ENCODE peak calls at places on chromosomes 1 and 21, in seven cellular contexts. L is epithelial cell of proximal tubule, U is PC-3, S is EH, O is SK-N-MC, M is anterior cingulate cortex, T is foreskin fibroblast. C is an unnamed sample.

GRCh38 chr1:170674986-170675385 is 11.1 kb downstream of the PRRX1 start:
- DNase-seq in S (no peak), T (no peak), U (no peak), O (no peak), L (no peak), M (no peak), C (no peak)

GRCh38 chr1:82139751-82140468 is 339.2 kb downstream of the ADGRL2 start:
- DNase-seq in S (no peak), O (no peak), L (no peak), T (no peak), M (no peak), U (no peak), C (no peak)

GRCh38 chr1:91552596-91552995 is 51.9 kb downstream of the CDC7 start:
- DNase-seq in T (no peak), U (no peak), L (no peak), S (no peak), M (no peak), O (no peak), C (no peak)

GRCh38 chr1:78383923-78384322 is 106.9 kb upstream of the PTGFR start:
- DNase-seq in U (no peak), T (no peak), O (no peak), L (no peak), M (no peak), S (no peak), C (no peak)

GRCh38 chr1:207959141-207959825 is 48.4 kb upstream of the CD34 start:
- DNase-seq in L (no peak), M (peak; percentile 52), U (no peak), S (peak; percentile 54), T (peak; percentile 24), O (no peak), C (no peak)

GRCh38 chr1:219387211-219387610 is 213.5 kb downstream of the LYPLAL1 start:
- DNase-seq in U (no peak), T (no peak), M (no peak), S (no peak), L (no peak), O (no peak), C (no peak)

GRCh38 chr1:46133181-46133658 is 791 bp upstream of the PIK3R3 start:
- DNase-seq in U (no peak), O (no peak), M (peak; percentile 84), T (no peak), S (no peak), L (no peak), C (no peak)

GRCh38 chr1:64343105-64343960 is 126.6 kb upstream of the CACHD1 start:
- DNase-seq in O (no peak), S (peak; percentile 84), T (peak; percentile 76), L (peak; percentile 47), M (no peak), U (peak; percentile 99), C (peak; percentile 81)

GRCh38 chr1:234969630-234970370 is 158.8 kb downstream of the TOMM20 start:
- DNase-seq in M (peak; percentile 76), O (no peak), S (peak; percentile 77), T (peak; percentile 72), L (no peak), U (peak; percentile 39), C (no peak)

GRCh38 chr1:245168921-245169320 is 14.1 kb downstream of the KIF26B start:
- DNase-seq in M (no peak), O (no peak), L (no peak), S (no peak), T (no peak), U (no peak), C (no peak)

GRCh38 chr1:109805486-109806180 is 41.9 kb upstream of the EPS8L3 start:
- DNase-seq in T (no peak), S (peak; percentile 56), M (no peak), U (no peak), L (no peak), O (no peak), C (no peak)

GRCh38 chr1:24441480-24441879 is 25.9 kb downstream of the NIPAL3 start:
- DNase-seq in L (no peak), S (no peak), M (no peak), U (no peak), T (no peak), O (no peak), C (no peak)

GRCh38 chr1:14713077-14713476 is 114.6 kb downstream of the KAZN start:
- DNase-seq in O (no peak), T (no peak), L (no peak), U (no peak), M (no peak), S (no peak), C (no peak)

GRCh38 chr1:221723918-221724263 is 18.0 kb downstream of the DUSP10 start:
- DNase-seq in U (no peak), O (no peak), S (no peak), M (no peak), T (no peak), L (peak; percentile 83), C (no peak)

GRCh38 chr1:60813051-60813450 is 269.3 kb upstream of the NFIA start:
- DNase-seq in T (no peak), U (no peak), S (peak; percentile 2), M (no peak), L (no peak), O (no peak), C (peak; percentile 22)

GRCh38 chr1:79507770-79508169 is 501.2 kb upstream of the ADGRL4 start:
- DNase-seq in T (no peak), M (no peak), L (no peak), O (no peak), S (no peak), U (no peak), C (no peak)

GRCh38 chr21:36587388-36587787 is 107.5 kb upstream of the CLDN14 start:
- DNase-seq in T (no peak), S (no peak), U (peak; percentile 95), M (no peak), O (no peak), L (no peak), C (no peak)

GRCh38 chr1:55531644-55532043 is 316.5 kb upstream of the USP24 start:
- DNase-seq in T (no peak), O (no peak), L (peak; percentile 23), S (peak; percentile 29), M (no peak), U (no peak), C (no peak)

GRCh38 chr1:11680270-11681070 is 478 bp downstream of the MAD2L2 start:
- DNase-seq in U (peak; percentile 6), T (no peak), M (no peak), S (no peak), O (no peak), L (no peak), C (no peak)

GRCh38 chr21:45853703-45854342 is 127.7 kb upstream of the COL6A1 start:
- DNase-seq in M (no peak), U (no peak), L (no peak), O (no peak), T (no peak), S (no peak), C (no peak)

GRCh38 chr21:40964691-40965090 is 117.7 kb upstream of the DSCAM start:
- DNase-seq in S (peak; percentile 54), L (no peak), O (no peak), M (no peak), U (no peak), T (no peak), C (no peak)

GRCh38 chr1:204866051-204866596 is 4.5 kb upstream of the NFASC start:
- DNase-seq in T (no peak), U (no peak), M (no peak), O (no peak), L (no peak), S (no peak), C (no peak)

GRCh38 chr1:47991698-47992097 is 5.5 kb downstream of the TRABD2B start:
- DNase-seq in M (no peak), T (no peak), U (no peak), S (no peak), O (peak; percentile 66), L (no peak), C (no peak)

GRCh38 chr1:41382531-41383090 is 21.4 kb downstream of the FOXO6 start:
- DNase-seq in O (no peak), L (no peak), M (no peak), T (peak; percentile 33), U (peak; percentile 53), S (peak; percentile 71), C (peak; percentile 31)

GRCh38 chr1:154213274-154213673 is 7.1 kb upstream of the CFAP141 start:
- DNase-seq in M (no peak), U (peak; percentile 94), O (no peak), L (no peak), T (peak; percentile 44), S (peak; percentile 71), C (peak; percentile 69)

GRCh38 chr1:81231729-81232038 is 569.0 kb upstream of the ADGRL2 start:
- DNase-seq in S (peak; percentile 41), L (no peak), M (no peak), T (peak; percentile 62), O (no peak), U (no peak), C (no peak)

GRCh38 chr1:15337656-15338402 is 71.9 kb upstream of the EFHD2 start:
- DNase-seq in T (peak; percentile 83), U (peak; percentile 87), S (peak; percentile 93), M (no peak), O (no peak), L (no peak), C (peak; percentile 73)

GRCh38 chr1:203167026-203167912 is 8.4 kb downstream of the MYBPH start:
- DNase-seq in S (no peak), L (no peak), M (no peak), O (no peak), T (no peak), U (no peak), C (no peak)

GRCh38 chr1:219905524-219905923 is 22.8 kb downstream of the SLC30A10 start:
- DNase-seq in T (no peak), M (no peak), S (no peak), L (no peak), U (no peak), O (no peak), C (no peak)

GRCh38 chr1:161038523-161039153 is at the start of gene TSTD1:
- DNase-seq in O (no peak), S (no peak), U (peak; percentile 37), M (peak; percentile 20), T (no peak), L (no peak), C (no peak)

GRCh38 chr1:59415876-59416275 is 119.0 kb downstream of the FGGY start:
- DNase-seq in L (no peak), U (no peak), O (no peak), S (peak; percentile 88), T (no peak), M (no peak), C (no peak)

GRCh38 chr21:41933259-41934079 is 20.3 kb downstream of the C2CD2 start:
- DNase-seq in O (no peak), T (peak; percentile 60), L (no peak), S (peak; percentile 23), M (no peak), U (peak; percentile 85), C (no peak)

GRCh38 chr21:42097860-42098259 is 26.7 kb downstream of the UMODL1 start:
- DNase-seq in T (peak; percentile 97), O (no peak), L (peak; percentile 81), M (no peak), U (peak; percentile 96), S (peak; percentile 99), C (peak; percentile 84)

GRCh38 chr1:91617242-91617837 is 116.7 kb downstream of the CDC7 start:
- DNase-seq in U (peak; percentile 28), L (no peak), S (no peak), T (no peak), M (no peak), O (no peak), C (no peak)

GRCh38 chr1:234721476-234722266 is 111.7 kb upstream of the IRF2BP2 start:
- DNase-seq in L (peak; percentile 88), M (no peak), T (peak; percentile 90), S (peak; percentile 94), U (no peak), O (no peak), C (peak; percentile 29)

GRCh38 chr1:38026592-38027200 is 14.2 kb downstream of the UTP11 start:
- DNase-seq in M (peak; percentile 44), O (no peak), T (peak; percentile 60), U (peak; percentile 68), S (peak; percentile 65), L (no peak), C (no peak)

GRCh38 chr1:226110249-226111108 is 48.0 kb downstream of the H3-3A start:
- DNase-seq in M (peak; percentile 41), T (peak; percentile 53), U (peak; percentile 71), L (no peak), O (no peak), S (peak; percentile 69), C (no peak)

GRCh38 chr1:38950553-38950952 is 8.9 kb upstream of the RHBDL2 start:
- DNase-seq in L (no peak), M (no peak), U (no peak), O (no peak), S (no peak), T (no peak), C (no peak)

C was measured in HS-5.